ENCODE peak calls at places on chromosomes 11 and 22, in five cellular contexts. J, R, A, D and F are unnamed samples.

GRCh38 chr11:29173660-29174062 is 843.2 kb downstream of the KCNA4 start:
- DNase-seq in D (peak; percentile 73), R (no peak), J (no peak), A (no peak), F (no peak)

GRCh38 chr11:122685041-122685440 is 29.5 kb downstream of the UBASH3B start:
- DNase-seq in A (no peak), D (no peak), R (no peak), J (no peak), F (no peak)

GRCh38 chr11:112453601-112454577 is 193.2 kb upstream of the PLET1 start:
- DNase-seq in J (peak; percentile 47), R (no peak), D (peak; percentile 60), A (no peak), F (peak; percentile 13)

GRCh38 chr11:84721561-84721961 is 905.6 kb downstream of the DLG2 start:
- DNase-seq in D (no peak), R (no peak), A (no peak), J (no peak), F (no peak)

GRCh38 chr11:34640050-34640971 is 19.4 kb downstream of the EHF start:
- DNase-seq in A (peak; percentile 78), J (peak; percentile 87), D (peak; percentile 95), R (no peak), F (no peak)

GRCh38 chr22:32205974-32206773 is 1.3 kb upstream of the RFPL2 start:
- DNase-seq in D (no peak), A (no peak), J (no peak), R (no peak), F (no peak)

GRCh38 chr22:20782601-20783299 is 8.8 kb downstream of the SERPIND1 start:
- DNase-seq in R (no peak), J (no peak), D (peak; percentile 42), A (no peak), F (no peak)

GRCh38 chr11:111696556-111696955 is 69.6 kb downstream of the PPP2R1B start:
- DNase-seq in R (no peak), J (no peak), D (peak; percentile 56), A (no peak), F (no peak)

GRCh38 chr22:19941365-19942070 is at the start of the genes COMT and TXNRD2:
- DNase-seq in R (peak; percentile 73), J (peak; percentile 81), D (peak; percentile 57), A (peak; percentile 69), F (peak; percentile 69)

GRCh38 chr22:38414009-38414395 is 41.0 kb downstream of the KCNJ4 start:
- DNase-seq in A (peak; percentile 12), R (peak; percentile 14), J (no peak), D (no peak), F (no peak)

GRCh38 chr11:61587541-61587941 is 6.7 kb upstream of the SYT7 start:
- DNase-seq in R (peak; percentile 70), D (peak; percentile 32), A (peak; percentile 69), J (peak; percentile 51), F (peak; percentile 39)

DNA sequence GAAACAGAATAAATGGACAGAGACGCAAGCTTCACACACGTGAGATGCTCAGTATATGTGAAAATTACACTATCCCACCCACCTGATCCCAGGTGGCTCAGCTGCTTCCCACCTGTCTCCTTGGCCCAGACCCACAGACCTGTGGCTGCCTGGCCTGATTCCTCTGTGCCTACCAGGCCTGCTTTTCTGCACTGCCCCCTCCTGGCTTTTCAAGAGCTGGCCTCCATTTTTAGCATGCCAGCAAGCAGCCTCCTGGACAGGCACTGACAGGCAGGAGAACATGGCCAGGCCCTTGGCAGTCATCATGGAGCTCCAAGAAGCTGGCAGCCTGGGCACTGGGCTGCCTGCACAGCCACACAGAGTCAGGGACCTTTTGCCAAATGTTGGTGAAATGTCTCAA is 79.5 kb upstream of the HMGXB4 start:
- DNase-seq in D (no peak), A (no peak), J (no peak), R (no peak), F (no peak)
- TF ChIP-seq CTCF in D (no peak), A (no peak), J (no peak), R (no peak), F (no peak)

DNA sequence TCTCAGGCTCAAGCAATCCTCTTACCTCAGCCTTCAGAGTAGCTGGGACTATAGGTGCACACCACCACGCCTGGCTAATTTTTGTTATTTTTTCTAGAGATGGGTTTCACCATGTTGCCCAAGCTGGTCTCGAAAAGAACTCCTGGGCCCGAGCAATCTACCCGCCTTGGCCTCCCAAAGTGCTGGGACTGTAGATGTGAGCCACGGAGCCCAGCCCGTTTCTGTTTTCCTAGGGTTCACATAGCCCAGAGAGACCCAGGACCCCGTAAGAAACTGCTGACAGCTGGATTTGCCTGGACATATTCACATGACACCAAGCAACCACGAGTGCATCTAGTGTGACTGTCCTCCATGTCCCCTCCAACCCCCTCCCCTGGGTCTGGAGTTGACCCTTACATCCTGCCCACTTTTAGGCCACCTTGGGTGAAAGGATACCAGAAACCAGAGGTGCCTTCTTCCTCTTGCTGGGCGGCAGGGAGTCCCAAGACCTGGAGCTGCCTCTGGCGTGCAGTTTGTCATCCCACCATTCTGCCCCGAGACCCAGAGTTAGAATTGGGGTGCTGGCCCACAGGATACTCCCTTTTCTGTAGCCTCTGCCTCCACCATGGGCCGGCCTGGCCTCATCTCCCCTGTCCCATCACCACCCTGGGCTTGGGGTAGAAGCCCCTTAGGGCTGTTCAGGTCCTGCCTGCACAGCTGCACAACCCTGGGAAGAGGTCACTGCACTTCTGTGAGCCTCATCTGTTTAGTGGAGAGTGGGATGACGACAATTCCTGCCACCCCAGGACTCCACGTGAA is 3.7 kb upstream of the RIN1 start:
- DNase-seq in A (no peak), D (no peak), R (no peak), J (no peak), F (no peak)
- H3K36me3 ChIP-seq in A (no peaks in the 10 kb centered on the region), D (peaks cover 17% of the 10 kb centered on the region), R (no peaks in the 10 kb centered on the region), J (peaks cover 60% of the 10 kb centered on the region), F (no peaks in the 10 kb centered on the region)

DNA sequence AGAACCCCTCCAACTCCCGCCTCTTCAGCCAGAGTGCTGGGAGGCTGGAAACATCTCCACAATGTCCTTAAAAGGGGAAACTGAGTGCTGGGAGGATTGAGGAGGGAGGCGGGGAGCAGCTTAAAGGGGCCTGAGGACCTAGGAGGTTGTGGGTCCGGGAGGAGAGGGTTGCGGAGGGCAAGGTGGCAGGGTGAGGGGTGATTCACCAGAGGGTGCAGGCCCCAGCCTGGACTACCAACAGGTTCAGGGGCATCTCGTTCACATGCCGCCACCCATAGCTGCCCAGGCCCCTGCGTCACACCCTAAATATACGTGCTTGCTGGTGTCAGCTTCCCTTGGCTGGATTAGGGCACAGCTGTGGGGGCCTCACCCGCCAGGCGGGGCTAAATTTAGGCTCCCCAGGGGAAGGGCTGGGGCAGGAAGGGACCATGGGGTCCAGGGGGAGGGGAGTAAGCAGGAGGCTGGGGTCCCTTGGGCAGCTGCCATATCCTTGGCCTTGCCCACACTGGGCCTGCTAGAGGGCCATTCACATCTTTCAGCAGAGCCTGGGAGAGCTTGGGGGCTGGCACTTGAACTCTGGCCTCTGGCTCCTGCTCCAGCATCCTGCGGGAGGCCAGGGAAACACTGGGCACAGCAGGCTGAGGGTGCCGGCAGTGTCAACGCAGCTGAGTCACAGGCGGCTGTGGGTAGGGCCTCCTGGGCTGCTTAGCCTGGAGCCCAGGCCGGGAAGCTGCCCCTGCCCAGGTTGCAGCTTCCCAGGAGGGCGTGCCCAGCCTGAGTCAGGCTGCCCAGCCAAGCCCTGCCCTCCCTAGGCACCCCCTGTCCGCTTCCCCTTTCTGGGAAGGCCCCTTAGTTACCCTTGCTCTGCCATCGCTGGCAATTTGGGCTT is 1.3 kb downstream of the EHBP1L1 start:
- DNase-seq in D (peak; percentile 94), R (peak; percentile 65), J (peak; percentile 78), A (peak; percentile 86), F (peak; percentile 59)
- H3K4me1 ChIP-seq in D (peaks cover 44% of the 10 kb centered on the region), R (no peaks in the 10 kb centered on the region), J (peaks cover 60% of the 10 kb centered on the region), A (peaks cover 31% of the 10 kb centered on the region), F (peaks cover 13% of the 10 kb centered on the region)

GRCh38 chr11:67288198-67288451 is 978 bp upstream of the ANKRD13D start:
- DNase-seq in D (no peak), J (no peak), A (no peak), R (no peak), F (no peak)

GRCh38 chr11:67289226-67289650 is at the start of gene ANKRD13D:
- DNase-seq in R (no peak), A (peak; percentile 55), J (peak; percentile 49), D (no peak), F (no peak)

GRCh38 chr11:67287355-67288197 is 1.5 kb upstream of the ANKRD13D start:
- DNase-seq in J (no peak), D (no peak), A (peak; percentile 37), R (no peak), F (peak; percentile 35)

GRCh38 chr11:67289651-67290479 is 762 bp downstream of the ANKRD13D start:
- DNase-seq in D (peak; percentile 28), A (peak; percentile 63), J (no peak), R (no peak), F (peak; percentile 60)

GRCh38 chr11:67288452-67289225 is 464 bp upstream of the ANKRD13D start:
- DNase-seq in D (peak; percentile 85), A (peak; percentile 93), R (peak; percentile 88), J (peak; percentile 89), F (peak; percentile 92)
- TF ChIP-seq CTCF in D (peak; percentile 15), A (peak; percentile 40), R (peak; percentile 71), J (no peak), F (peak; percentile 54)